ENCODE peak calls at places on chromosomes 12 and 14, in four cellular contexts. V is foreskin keratinocyte; X is GM23338; F is effector memory CD4-positive, alpha-beta T cell. H is an unnamed sample.

GRCh38 chr14:50488521-50488920 is 43.8 kb downstream of the MAP4K5 start:
- DNase-seq in V (no peak), F (no peak), X (no peak), H (no peak)

GRCh38 chr12:2693204-2693860 is 101.4 kb upstream of the FKBP4 start:
- DNase-seq in F (no peak), V (no peak), X (peak; percentile 71), H (no peak)

GRCh38 chr12:107207931-107208515 is 114.7 kb upstream of the CRY1 start:
- DNase-seq in V (no peak), X (no peak), F (no peak), H (no peak)

GRCh38 chr12:25979563-25979962 is 21.1 kb downstream of the RASSF8 start:
- DNase-seq in F (no peak), X (no peak), V (no peak), H (no peak)

GRCh38 chr14:64708148-64709004 is 4.2 kb downstream of the PLEKHG3 start:
- DNase-seq in F (peak; percentile 38), V (peak; percentile 80), X (peak; percentile 96), H (no peak)

GRCh38 chr12:100199347-100200136 is 1.1 kb upstream of the ACTR6 start:
- DNase-seq in X (peak; percentile 94), F (peak; percentile 80), V (no peak), H (peak; percentile 45)

GRCh38 chr14:53929871-53930685 is 26.5 kb downstream of the BMP4 start:
- DNase-seq in X (peak; percentile 90), V (no peak), F (no peak), H (no peak)

GRCh38 chr14:104352493-104353220 is 214.3 kb downstream of the KIF26A start:
- DNase-seq in X (no peak), V (no peak), F (no peak), H (no peak)

GRCh38 chr12:123069436-123070266 is 81.2 kb downstream of the PITPNM2 start:
- DNase-seq in X (no peak), F (no peak), V (no peak), H (no peak)

GRCh38 chr14:92224348-92224954 is 98.5 kb upstream of the SLC24A4 start:
- DNase-seq in V (peak; percentile 5), X (no peak), F (no peak), H (no peak)

GRCh38 chr14:31216359-31216758 is 8.8 kb upstream of the HECTD1 start:
- DNase-seq in F (no peak), X (no peak), V (no peak), H (no peak)

GRCh38 chr12:70443274-70443673 is 77.2 kb downstream of the KCNMB4 start:
- DNase-seq in F (no peak), V (peak; percentile 25), X (no peak), H (no peak)

GRCh38 chr12:59079029-59079428 is 158.7 kb upstream of the LRIG3 start:
- DNase-seq in V (peak; percentile 79), F (no peak), X (no peak), H (no peak)

GRCh38 chr12:22641353-22642053 is 16.5 kb downstream of the ETNK1 start:
- DNase-seq in X (no peak), F (no peak), V (no peak), H (no peak)

GRCh38 chr12:57340104-57340503 is 89.1 kb upstream of the STAC3 start:
- DNase-seq in X (peak; percentile 18), V (no peak), F (no peak), H (peak; percentile 0)

GRCh38 chr14:98368916-98369315 is 903.1 kb downstream of the BCL11B start:
- DNase-seq in X (no peak), F (no peak), V (peak; percentile 32), H (no peak)

GRCh38 chr12:59578239-59578638 is 17.6 kb upstream of the SLC16A7 start:
- DNase-seq in F (no peak), V (no peak), X (no peak), H (no peak)

GRCh38 chr12:115336506-115336905 is 652.5 kb upstream of the TBX3 start:
- DNase-seq in V (no peak), X (no peak), F (no peak), H (no peak)

GRCh38 chr14:31843361-31844091 is 233.6 kb upstream of the ARHGAP5 start:
- DNase-seq in F (no peak), X (no peak), V (no peak), H (no peak)

GRCh38 chr12:79058342-79058741 is 193.8 kb downstream of the SYT1 start:
- DNase-seq in V (peak; percentile 14), X (no peak), F (no peak), H (no peak)

GRCh38 chr14:36451346-36452065 is 68.5 kb downstream of the NKX2-1 start:
- DNase-seq in F (no peak), X (no peak), V (no peak), H (no peak)

GRCh38 chr12:105935981-105936380 is 202.8 kb downstream of the NUAK1 start:
- DNase-seq in X (no peak), V (no peak), F (no peak), H (peak; percentile 62)

GRCh38 chr12:122903704-122904034 is 7.7 kb upstream of the VPS37B start:
- DNase-seq in X (no peak), V (no peak), F (no peak), H (no peak)

GRCh38 chr12:121536929-121537813 is 43.7 kb downstream of the KDM2B start:
- DNase-seq in X (peak; percentile 75), F (peak; percentile 50), V (no peak), H (peak; percentile 80)

GRCh38 chr12:39412210-39412609 is 30.7 kb downstream of the KIF21A start:
- DNase-seq in V (no peak), X (peak; percentile 78), F (no peak), H (no peak)

GRCh38 chr12:106078358-106079025 is 60.3 kb downstream of the NUAK1 start:
- DNase-seq in X (no peak), V (no peak), F (no peak), H (peak; percentile 83)

GRCh38 chr12:106127289-106128126 is 11.2 kb downstream of the NUAK1 start:
- DNase-seq in V (no peak), X (no peak), F (no peak), H (no peak)

GRCh38 chr12:126667340-126667739 is 1599.6 kb upstream of the TMEM132C start:
- DNase-seq in F (no peak), X (no peak), V (no peak), H (no peak)

GRCh38 chr12:62724947-62725447 is 210.0 kb downstream of the PPM1H start:
- DNase-seq in X (peak; percentile 94), F (no peak), V (peak; percentile 98), H (no peak)

GRCh38 chr14:64711039-64711438 is 6.8 kb downstream of the PLEKHG3 start:
- DNase-seq in F (no peak), V (no peak), X (no peak), H (no peak)

GRCh38 chr14:99134333-99135046 is 137.5 kb downstream of the BCL11B start:
- DNase-seq in V (no peak), F (no peak), X (no peak), H (no peak)

GRCh38 chr14:54981698-54982097 is 45.2 kb downstream of the WDHD1 start:
- DNase-seq in F (no peak), V (no peak), X (no peak), H (no peak)

GRCh38 chr14:103607039-103607668 is 21.9 kb upstream of the KLC1 start:
- DNase-seq in X (peak; percentile 65), V (no peak), F (peak; percentile 25), H (peak; percentile 75)

GRCh38 chr12:78641837-78642423 is 222.6 kb upstream of the SYT1 start:
- DNase-seq in F (no peak), V (no peak), X (peak; percentile 19), H (no peak)

GRCh38 chr12:6224550-6224949 is 24.4 kb downstream of the CD9 start:
- DNase-seq in V (no peak), F (no peak), X (no peak), H (peak; percentile 93)

GRCh38 chr12:105820407-105821140 is 318.2 kb downstream of the NUAK1 start:
- DNase-seq in X (peak; percentile 14), V (no peak), F (no peak), H (no peak)

GRCh38 chr14:65290830-65291229 is 121.7 kb upstream of the FUT8 start:
- DNase-seq in X (no peak), V (peak; percentile 93), F (no peak), H (no peak)

DNA sequence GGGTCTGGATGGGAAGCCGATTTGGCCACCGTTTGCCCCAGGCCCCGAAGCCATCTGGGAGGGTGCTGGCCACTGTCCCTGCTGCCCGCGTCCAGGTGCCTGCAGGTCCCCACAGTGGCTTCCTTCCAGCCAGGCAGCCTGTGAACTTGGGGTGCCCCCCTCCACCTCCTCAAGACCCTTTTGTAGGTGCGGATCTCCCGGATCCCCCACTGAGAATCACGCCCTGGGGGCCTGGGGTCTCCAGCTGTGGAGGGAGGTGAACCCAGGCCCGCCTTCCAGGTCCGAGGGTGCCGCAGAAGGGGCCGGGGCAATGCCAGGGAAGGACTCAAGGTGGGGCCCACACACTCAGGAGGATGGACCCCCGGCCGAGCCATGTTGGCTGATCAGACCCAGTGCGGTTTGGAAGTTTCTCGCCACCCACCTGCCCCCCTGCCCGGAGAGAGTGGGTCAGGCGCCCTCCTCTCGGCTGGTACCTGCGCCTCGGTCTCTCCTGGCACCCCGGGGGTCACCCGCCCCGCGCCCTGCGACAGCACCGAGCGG is 1.7 kb downstream of the MMP17 start:
- DNase-seq in F (no peak), X (no peak), V (no peak), H (no peak)
- H3K27ac ChIP-seq in F (no peak overlapping the region), X (no peak overlapping the region), V (no peak overlapping the region), H (peak overlapping the region; percentile 52)

GRCh38 chr14:77620222-77620865 is 3.9 kb upstream of the SPTLC2 start:
- DNase-seq in F (no peak), V (no peak), X (no peak), H (no peak)
- H3K27ac ChIP-seq in F (no peak overlapping the region), V (no peak overlapping the region), X (no peak overlapping the region), H (no peak overlapping the region)

GRCh38 chr12:76391461-76391860 is 43.2 kb upstream of the BBS10 start:
- DNase-seq in X (no peak), F (no peak), V (peak; percentile 63), H (no peak)

GRCh38 chr12:76384560-76384959 is 36.3 kb upstream of the BBS10 start:
- DNase-seq in V (no peak), F (no peak), X (no peak), H (no peak)

GRCh38 chr12:76383988-76384387 is 35.8 kb upstream of the BBS10 start:
- DNase-seq in F (no peak), X (no peak), V (no peak), H (no peak)

GRCh38 chr12:76387614-76388013 is 39.4 kb upstream of the BBS10 start:
- DNase-seq in X (no peak), F (no peak), V (no peak), H (no peak)
- H3K27ac ChIP-seq in X (no peak overlapping the region), F (no peak overlapping the region), V (no peak overlapping the region), H (no peak overlapping the region)

DNA sequence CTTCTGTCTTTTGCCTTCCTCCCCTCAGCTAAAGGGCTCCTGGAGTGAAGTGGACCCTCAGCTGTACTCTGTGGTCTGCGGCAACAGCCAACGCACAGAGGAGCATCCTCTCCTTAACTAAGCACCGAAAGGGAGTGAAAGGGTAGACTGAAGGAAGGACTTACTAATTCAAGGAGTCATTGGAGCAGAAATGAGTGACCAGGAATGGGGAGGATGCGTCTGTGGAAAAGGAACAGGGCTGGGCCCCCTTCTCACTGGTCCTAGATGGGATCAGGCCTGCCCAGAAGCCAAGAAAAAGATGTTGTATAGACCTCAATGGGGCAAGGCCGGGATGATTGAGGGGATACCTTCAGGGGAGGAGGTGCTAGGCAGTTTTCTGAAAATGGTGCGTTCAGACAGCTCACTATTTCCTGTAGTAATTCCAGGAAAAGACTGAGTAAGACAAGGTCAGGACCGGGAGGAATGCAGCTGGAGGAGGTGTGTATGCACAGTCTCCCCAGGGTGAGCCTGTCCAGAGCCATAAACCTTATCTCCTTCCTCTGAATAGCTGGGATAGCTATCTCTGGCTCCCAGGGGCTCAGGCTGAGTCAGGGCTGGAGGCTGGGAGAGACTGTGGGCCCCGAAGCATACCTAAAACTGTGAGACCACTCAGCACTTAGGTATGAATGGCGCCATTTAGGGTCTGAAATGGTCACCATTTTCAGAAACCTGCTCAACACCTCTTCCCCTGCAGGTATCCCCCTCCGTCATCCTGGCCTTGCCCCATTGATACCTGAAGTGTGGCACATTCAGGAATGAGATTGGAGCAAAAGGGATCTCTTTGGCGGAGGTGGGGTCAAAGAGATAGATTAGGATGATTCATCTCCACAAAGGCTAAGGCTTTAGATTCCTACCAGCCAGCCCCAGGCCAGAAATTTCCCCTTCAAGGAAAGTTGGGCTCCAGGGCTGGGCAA is 20.2 kb upstream of the KRT8 start:
- DNase-seq in F (no peak), X (no peak), V (no peak), H (no peak)
- H3K27ac ChIP-seq in F (no peak overlapping the region), X (no peak overlapping the region), V (peak overlapping the region; percentile 19), H (no peak overlapping the region)